ENCODE peak calls at places on chromosome 21, in six cellular contexts. S is endothelial cell; F is T-helper 1 cell; T is stimulated activated CD8-positive, alpha-beta memory T cell treated with anti-CD3 and anti-CD28 coated beads, Interleukin-15, amount 100 ng/mL, for 24 hours; K is NCI-H748 treated with DMSO at 0.1 percent for 48 hours; U is HFFc6. N is an unnamed sample.

GRCh38 chr21:46126321-46127238 is 28.7 kb downstream of the COL6A2 start:
- DNase-seq in S (peak), F (no peak), T (no peak), K (no peak), U (no peak), N (no peak)

GRCh38 chr21:29477941-29478340 is 179.2 kb downstream of the BACH1 start:
- DNase-seq in S (no peak), F (no peak), T (no peak), K (no peak), U (peak), N (no peak)

GRCh38 chr21:45436371-45437040 is 31.5 kb downstream of the COL18A1 start:
- DNase-seq in S (no peak), F (no peak), T (no peak), K (no peak), U (no peak), N (no peak)

GRCh38 chr21:45972353-45972715 is 9.2 kb upstream of the COL6A1 start:
- DNase-seq in S (no peak), F (no peak), T (no peak), K (no peak), U (no peak), N (no peak)

GRCh38 chr21:29018540-29018939 is 609 bp downstream of the RWDD2B start:
- DNase-seq in S (no peak), F (no peak), T (no peak), K (peak), U (no peak), N (no peak)

GRCh38 chr21:26385721-26386120 is 187.4 kb downstream of the CYYR1 start:
- DNase-seq in S (no peak), F (no peak), T (no peak), K (no peak), U (no peak), N (no peak)

GRCh38 chr21:36847189-36847588 is 119.3 kb downstream of the HLCS start:
- DNase-seq in S (no peak), F (no peak), T (no peak), K (no peak), U (peak), N (no peak)

GRCh38 chr21:22374218-22374969 is 1376.2 kb downstream of the NCAM2 start:
- DNase-seq in S (no peak), F (no peak), T (no peak), K (peak), U (no peak), N (no peak)

GRCh38 chr21:21921410-21922232 is 923.4 kb downstream of the NCAM2 start:
- DNase-seq in S (no peak), F (no peak), T (no peak), K (peak), U (no peak), N (no peak)

GRCh38 chr21:35189077-35189863 is 140.2 kb upstream of the RUNX1 start:
- DNase-seq in S (no peak), F (no peak), T (no peak), K (no peak), U (peak), N (no peak)

GRCh38 chr21:40840441-40840840 is 6.5 kb downstream of the DSCAM start:
- DNase-seq in S (no peak), F (no peak), T (no peak), K (no peak), U (peak), N (no peak)

GRCh38 chr21:41678944-41679343 is 87.9 kb downstream of the RIPK4 start:
- DNase-seq in S (peak), F (no peak), T (no peak), K (peak), U (peak), N (no peak)

GRCh38 chr21:18030248-18030647 is 211.1 kb upstream of the C21orf91 start:
- DNase-seq in S (no peak), F (no peak), T (no peak), K (no peak), U (no peak), N (no peak)

GRCh38 chr21:41777934-41778815 is 11.3 kb upstream of the RIPK4 start:
- DNase-seq in S (peak), F (no peak), T (no peak), K (peak), U (peak), N (no peak)

GRCh38 chr21:37220433-37220980 is 46.6 kb downstream of the VPS26C start:
- DNase-seq in S (peak), F (peak), T (no peak), K (peak), U (peak), N (peak)

GRCh38 chr21:31326478-31327247 is 17.4 kb downstream of the TIAM1 start:
- DNase-seq in S (no peak), F (no peak), T (no peak), K (no peak), U (no peak), N (no peak)

GRCh38 chr21:15514073-15514946 is 215.5 kb upstream of the USP25 start:
- DNase-seq in S (no peak), F (peak), T (no peak), K (no peak), U (no peak), N (peak)

GRCh38 chr21:15638856-15639549 is 90.8 kb upstream of the USP25 start:
- DNase-seq in S (no peak), F (no peak), T (no peak), K (no peak), U (no peak), N (no peak)

GRCh38 chr21:36691539-36692124 is 7.3 kb upstream of the SIM2 start:
- DNase-seq in S (peak), F (no peak), T (no peak), K (peak), U (no peak), N (no peak)

GRCh38 chr21:27802816-27803475 is 836.1 kb upstream of the ADAMTS5 start:
- DNase-seq in S (peak), F (no peak), T (no peak), K (no peak), U (peak), N (no peak)

GRCh38 chr21:45801989-45802388 is 158.5 kb downstream of the PCBP3 start:
- DNase-seq in S (no peak), F (no peak), T (no peak), K (no peak), U (no peak), N (no peak)

GRCh38 chr21:41769106-41769505 is 2.3 kb upstream of the RIPK4 start:
- DNase-seq in S (no peak), F (no peak), T (no peak), K (no peak), U (no peak), N (no peak)

GRCh38 chr21:17492415-17493168 is 20.3 kb upstream of the CXADR start:
- DNase-seq in S (no peak), F (no peak), T (no peak), K (no peak), U (no peak), N (no peak)

GRCh38 chr21:10464975-10465374 is 56.4 kb upstream of the TPTE start:
- DNase-seq in S (no peak), F (no peak), T (no peak), K (no peak), U (no peak), N (no peak)

GRCh38 chr21:39386194-39386593 is 37.3 kb upstream of the HMGN1 start:
- DNase-seq in S (no peak), F (peak), T (no peak), K (no peak), U (no peak), N (peak)

GRCh38 chr21:35578350-35578782 is 482.0 kb downstream of the SETD4 start:
- DNase-seq in S (no peak), F (no peak), T (no peak), K (no peak), U (peak), N (no peak)

GRCh38 chr21:37204580-37204979 is 62.6 kb downstream of the VPS26C start:
- DNase-seq in S (no peak), F (no peak), T (no peak), K (no peak), U (no peak), N (no peak)

GRCh38 chr21:32192291-32192690 is 86.6 kb downstream of the MIS18A start:
- DNase-seq in S (no peak), F (no peak), T (no peak), K (no peak), U (no peak), N (no peak)

N was measured in CD8-positive, alpha-beta T cell.